ENCODE peak calls at places on chromosomes 11 and 22, in ten cellular contexts. I, U, V, G, T, P, F, H, D and K are unnamed samples.

GRCh38 chr11:35014352-35014751 is 97.9 kb downstream of the PDHX start:
- DNase-seq in P (peak), I (no peak), U (no peak), F (no peak), H (no peak), D (no peak), G (no peak), V (peak), T (no peak), K (no peak)

GRCh38 chr11:9566561-9567063 is 6.9 kb upstream of the WEE1 start:
- DNase-seq in U (no peak), P (no peak), H (no peak), G (no peak), T (no peak), D (no peak), V (peak), F (no peak), I (no peak), K (no peak)

GRCh38 chr11:56176318-56176717 is at the start of gene OR5J2:
- DNase-seq in U (no peak), I (no peak), G (no peak), V (no peak), F (no peak), D (no peak), P (no peak), H (no peak), T (no peak), K (no peak)

GRCh38 chr11:1573077-1573846 is 1.2 kb upstream of the DUSP8 start:
- DNase-seq in U (no peak), T (no peak), P (peak), V (no peak), H (peak), D (no peak), F (no peak), I (no peak), G (peak), K (no peak)

GRCh38 chr22:37971475-37972434 is 12.6 kb downstream of the SOX10 start:
- DNase-seq in G (no peak), D (peak), H (no peak), V (no peak), T (no peak), P (no peak), I (no peak), F (no peak), U (no peak), K (no peak)

GRCh38 chr11:66112640-66113098 is 42.6 kb downstream of the PACS1 start:
- DNase-seq in T (peak), V (peak), H (no peak), U (no peak), P (peak), F (no peak), D (no peak), G (peak), I (no peak), K (no peak)

GRCh38 chr11:60899977-60900376 is 6.4 kb downstream of the PRPF19 start:
- DNase-seq in G (no peak), U (no peak), T (no peak), P (no peak), H (no peak), D (no peak), I (no peak), F (no peak), V (no peak), K (no peak)

GRCh38 chr11:11937957-11938356 is 70.5 kb downstream of the DKK3 start:
- DNase-seq in P (no peak), F (no peak), D (no peak), T (no peak), H (no peak), G (no peak), V (peak), U (no peak), I (no peak), K (no peak)

GRCh38 chr11:66720223-66720898 is 8.7 kb downstream of the SPTBN2 start:
- DNase-seq in U (no peak), D (peak), H (no peak), G (peak), I (peak), F (no peak), P (peak), V (no peak), T (peak), K (no peak)

GRCh38 chr11:19921976-19922688 is 209.5 kb downstream of the NAV2 start:
- DNase-seq in I (no peak), U (no peak), V (peak), D (no peak), H (no peak), F (no peak), G (no peak), P (no peak), T (no peak), K (no peak)

GRCh38 chr22:46090631-46091201 is 59.6 kb upstream of the PPARA start:
- DNase-seq in P (peak), T (no peak), D (no peak), U (peak), I (no peak), H (no peak), V (peak), G (peak), F (no peak), K (no peak)

GRCh38 chr11:6233984-6234313 is 487 bp downstream of the FHIP1B start:
- DNase-seq in H (no peak), U (no peak), D (no peak), V (no peak), I (no peak), G (no peak), F (peak), P (no peak), T (no peak), K (no peak)

GRCh38 chr11:69372589-69373250 is 78.8 kb downstream of the MYEOV start:
- DNase-seq in T (no peak), V (no peak), I (no peak), D (no peak), P (no peak), H (no peak), F (no peak), G (no peak), U (peak), K (no peak)

GRCh38 chr11:15234796-15235195 is 120.1 kb downstream of the INSC start:
- DNase-seq in H (no peak), I (no peak), T (no peak), U (no peak), D (no peak), G (no peak), P (no peak), F (peak), V (no peak), K (no peak)

GRCh38 chr22:43205748-43206514 is 19.0 kb upstream of the TTLL12 start:
- DNase-seq in T (no peak), I (no peak), D (no peak), H (no peak), U (no peak), V (no peak), F (no peak), P (no peak), G (no peak), K (no peak)

GRCh38 chr11:74333193-74333592 is 21.8 kb upstream of the P4HA3 start:
- DNase-seq in I (no peak), P (no peak), U (no peak), D (no peak), H (no peak), G (no peak), F (no peak), V (no peak), T (no peak), K (no peak)

GRCh38 chr11:122995526-122995925 is 13.9 kb upstream of the BSX start:
- DNase-seq in V (no peak), G (no peak), P (no peak), U (no peak), H (no peak), F (no peak), D (no peak), T (no peak), I (no peak), K (no peak)

GRCh38 chr11:69008774-69009440 is 4.1 kb downstream of the MRGPRF start:
- DNase-seq in U (peak), T (no peak), G (peak), F (no peak), H (no peak), I (peak), P (peak), V (peak), D (peak), K (no peak)

GRCh38 chr11:92224394-92225205 is at the start of gene FAT3:
- DNase-seq in D (no peak), G (peak), T (no peak), U (peak), H (peak), F (no peak), I (no peak), V (peak), P (peak), K (peak)

GRCh38 chr22:33274214-33274828 is 216.1 kb upstream of the SYN3 start:
- DNase-seq in G (peak), H (peak), T (peak), D (peak), P (peak), I (no peak), U (no peak), F (no peak), V (peak), K (peak)

GRCh38 chr11:45568031-45568430 is 97.4 kb downstream of the CHST1 start:
- DNase-seq in D (no peak), T (no peak), U (no peak), G (no peak), V (no peak), I (no peak), H (no peak), F (no peak), P (no peak), K (no peak)

GRCh38 chr22:44807915-44808690 is 55.7 kb downstream of the ARHGAP8 start:
- DNase-seq in G (no peak), P (no peak), H (no peak), V (no peak), F (no peak), D (no peak), U (no peak), T (no peak), I (no peak), K (no peak)

GRCh38 chr11:77111277-77111676 is 8.6 kb downstream of the OMP start:
- DNase-seq in D (no peak), H (no peak), T (no peak), V (no peak), U (no peak), F (no peak), P (no peak), I (no peak), G (no peak), K (no peak)

GRCh38 chr11:26276798-26277424 is 55.0 kb upstream of the ANO3 start:
- DNase-seq in G (peak), H (peak), T (peak), D (peak), U (no peak), P (peak), F (peak), I (peak), V (peak), K (peak)

GRCh38 chr22:36454916-36455570 is 26.4 kb downstream of the TXN2 start:
- DNase-seq in P (peak), T (peak), F (peak), H (peak), D (peak), V (peak), U (peak), I (peak), G (peak), K (peak)
- TF ChIP-seq CTCF in P (peak), T (peak), F (no peak), H (peak), D (peak), V (no peak), U (no peak), I (no peak), G (no peak), K (peak)

GRCh38 chr11:102451693-102452460 is 688 bp downstream of the TMEM123 start:
- DNase-seq in G (peak), U (peak), D (no peak), I (no peak), P (peak), V (peak), H (peak), F (peak), T (peak), K (peak)
- TF ChIP-seq CTCF in G (no peak), U (no peak), D (no peak), I (peak), P (peak), V (no peak), H (peak), F (peak), T (peak), K (peak)

GRCh38 chr22:47647181-47647580 is 884.7 kb downstream of the TBC1D22A start:
- DNase-seq in H (no peak), G (no peak), I (no peak), V (no peak), U (no peak), P (no peak), T (no peak), F (no peak), D (no peak), K (no peak)

GRCh38 chr22:47647720-47648119 is 885.3 kb downstream of the TBC1D22A start:
- DNase-seq in V (no peak), P (no peak), G (no peak), F (no peak), H (no peak), I (no peak), U (no peak), T (no peak), D (no peak), K (no peak)

GRCh38 chr22:47651216-47651987 is 889.0 kb downstream of the TBC1D22A start:
- DNase-seq in P (no peak), D (no peak), G (no peak), F (no peak), H (no peak), I (no peak), V (no peak), U (no peak), T (no peak), K (no peak)

DNA sequence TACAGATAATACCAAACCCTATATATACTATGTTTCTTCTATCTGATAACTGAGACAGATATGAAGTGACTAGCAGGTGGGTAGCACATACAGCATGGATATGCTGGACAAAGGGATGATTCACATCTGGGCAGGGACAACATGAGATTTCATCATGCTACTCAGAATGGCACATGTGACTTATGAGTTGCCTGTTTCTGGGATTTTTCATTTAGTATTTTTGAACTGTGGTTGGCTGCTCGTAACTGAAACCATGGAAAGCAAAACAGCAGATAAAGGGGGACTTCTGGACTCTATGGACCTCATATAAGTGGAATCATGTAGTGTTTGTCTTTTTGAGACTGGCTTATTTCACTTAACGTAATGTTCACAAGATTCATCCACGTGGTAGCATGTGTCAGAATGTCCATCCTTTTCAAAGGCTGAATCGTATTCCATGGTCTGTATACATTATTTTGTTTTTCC is 883.0 kb downstream of the TBC1D22A start:
- DNase-seq in H (no peak), D (no peak), U (no peak), T (no peak), P (no peak), F (no peak), G (no peak), V (peak), I (no peak), K (no peak)
- TF ChIP-seq CTCF in H (no peak), D (no peak), U (no peak), T (no peak), P (no peak), F (no peak), G (no peak), V (no peak), I (no peak), K (no peak)

DNA sequence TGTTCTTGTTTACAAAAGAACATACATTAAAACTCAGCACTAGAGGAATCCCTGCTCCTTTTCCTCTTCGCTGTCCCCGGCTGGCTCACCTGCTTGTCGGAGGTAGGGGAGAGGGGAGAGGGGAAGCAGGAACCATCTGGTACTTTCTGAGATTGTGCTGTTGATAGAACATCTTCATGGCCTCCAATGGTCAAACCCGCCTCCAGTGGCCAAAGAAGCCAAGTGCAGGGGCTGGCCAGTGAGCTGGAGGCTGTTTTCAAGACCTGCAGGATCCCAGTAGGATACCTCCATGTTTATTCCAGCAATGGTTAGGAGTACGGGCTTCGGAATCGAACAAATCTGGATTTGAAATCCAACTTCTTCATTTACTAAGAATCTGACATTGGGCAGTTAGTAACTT is 92.6 kb downstream of the PKNOX2 start:
- DNase-seq in T (no peak), D (no peak), F (no peak), G (no peak), P (no peak), I (no peak), V (no peak), H (no peak), U (no peak), K (no peak)
- TF ChIP-seq CTCF in T (peak), D (peak), F (peak), G (no peak), P (no peak), I (no peak), V (peak), H (no peak), U (no peak), K (no peak)

GRCh38 chr11:94925422-94926270 is 47.7 kb downstream of the CWC15 start:
- DNase-seq in P (no peak), V (peak), T (no peak), U (no peak), F (no peak), G (no peak), D (no peak), I (no peak), H (no peak), K (no peak)
- TF ChIP-seq CTCF in P (no peak), V (no peak), T (no peak), U (no peak), F (no peak), G (no peak), D (no peak), I (no peak), H (no peak), K (no peak)

GRCh38 chr11:118791961-118792578 is 1.1 kb upstream of the DDX6 start:
- DNase-seq in I (no peak), H (peak), F (peak), G (peak), U (peak), P (no peak), T (peak), D (no peak), V (peak), K (peak)

GRCh38 chr11:118789501-118790356 is 1.2 kb downstream of the DDX6 start:
- DNase-seq in H (peak), P (no peak), T (peak), G (no peak), F (peak), U (peak), D (no peak), V (peak), I (no peak), K (peak)

GRCh38 chr11:118791015-118791960 is at the start of gene DDX6:
- DNase-seq in D (peak), U (peak), I (no peak), T (peak), P (peak), F (peak), G (peak), V (peak), H (peak), K (peak)

GRCh38 chr11:118790357-118791014 is 478 bp downstream of the DDX6 start:
- DNase-seq in T (peak), F (peak), I (no peak), D (no peak), P (peak), H (peak), U (peak), V (peak), G (peak), K (peak)

GRCh38 chr11:118792642-118793124 is 1.7 kb upstream of the DDX6 start:
- DNase-seq in G (peak), H (peak), V (peak), P (peak), D (peak), I (peak), F (peak), U (peak), T (peak), K (peak)
- TF ChIP-seq CTCF in G (peak), H (no peak), V (no peak), P (no peak), D (no peak), I (no peak), F (no peak), U (no peak), T (no peak), K (no peak)

GRCh38 chr22:25208743-25209505 is 9.3 kb downstream of the CRYBB3 start:
- DNase-seq in U (no peak), G (no peak), H (no peak), T (no peak), D (no peak), F (no peak), P (no peak), I (no peak), V (no peak), K (no peak)

GRCh38 chr22:25205847-25206246 is 6.2 kb downstream of the CRYBB3 start:
- DNase-seq in F (no peak), P (no peak), H (no peak), V (no peak), T (no peak), D (no peak), G (no peak), U (no peak), I (no peak), K (no peak)

GRCh38 chr22:25206998-25207397 is 7.3 kb downstream of the CRYBB3 start:
- DNase-seq in I (no peak), P (no peak), U (no peak), G (no peak), T (no peak), F (no peak), D (no peak), V (no peak), H (no peak), K (no peak)

GRCh38 chr22:25208328-25208727 is 8.7 kb downstream of the CRYBB3 start:
- DNase-seq in D (no peak), I (no peak), T (no peak), U (no peak), G (no peak), P (no peak), F (no peak), H (no peak), V (no peak), K (no peak)

GRCh38 chr22:25207553-25208157 is 8.0 kb downstream of the CRYBB3 start:
- DNase-seq in G (no peak), I (no peak), P (no peak), H (no peak), F (no peak), D (no peak), U (no peak), V (no peak), T (no peak), K (no peak)
- TF ChIP-seq CTCF in G (no peak), I (no peak), P (no peak), H (no peak), F (no peak), D (no peak), U (no peak), V (no peak), T (no peak), K (no peak)

DNA sequence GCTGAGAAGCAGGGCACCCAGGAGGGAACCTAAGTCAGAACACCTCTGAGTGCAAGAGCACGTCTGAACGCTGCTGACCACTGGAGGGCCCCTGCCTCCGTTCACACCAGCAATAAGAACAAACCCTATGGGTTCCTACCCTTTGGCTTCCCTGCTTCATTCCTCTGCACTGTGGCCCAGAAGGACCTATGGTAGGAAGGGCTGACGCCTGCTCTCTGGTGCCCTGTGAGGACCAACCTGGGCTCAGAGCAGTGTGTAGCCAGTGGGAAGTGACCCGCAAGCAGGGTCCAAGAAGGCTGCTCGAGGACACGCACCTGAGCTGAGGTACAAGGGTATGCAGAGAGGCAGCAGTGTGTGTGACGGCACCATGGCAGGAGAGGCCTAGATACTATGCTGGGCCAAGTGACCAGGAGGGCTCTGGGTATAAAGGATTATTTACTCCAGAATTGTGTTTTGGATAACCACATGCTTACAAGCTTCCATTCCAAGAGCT is 68.8 kb upstream of the CLTCL1 start:
- DNase-seq in U (no peak), I (no peak), H (no peak), V (no peak), G (no peak), F (no peak), D (no peak), P (no peak), T (no peak), K (no peak)
- TF ChIP-seq CTCF in U (no peak), I (no peak), H (no peak), V (no peak), G (no peak), F (no peak), D (peak), P (no peak), T (no peak), K (no peak)

GRCh38 chr22:49213731-49214352 is 613.8 kb downstream of the BRD1 start:
- DNase-seq in U (no peak), D (no peak), G (no peak), T (no peak), I (no peak), H (no peak), V (no peak), F (no peak), P (no peak), K (no peak)

GRCh38 chr22:49214976-49215375 is 612.7 kb downstream of the BRD1 start:
- DNase-seq in P (no peak), D (no peak), G (peak), I (no peak), U (peak), H (no peak), F (no peak), T (no peak), V (no peak), K (no peak)

GRCh38 chr22:49216579-49216978 is 611.1 kb downstream of the BRD1 start:
- DNase-seq in T (no peak), G (no peak), H (no peak), P (no peak), I (no peak), F (no peak), V (no peak), D (no peak), U (peak), K (no peak)

GRCh38 chr22:49218142-49218541 is 609.5 kb downstream of the BRD1 start:
- DNase-seq in U (no peak), F (no peak), D (no peak), T (no peak), I (no peak), V (no peak), P (no peak), H (no peak), G (no peak), K (no peak)

GRCh38 chr22:49215840-49216239 is 611.8 kb downstream of the BRD1 start:
- DNase-seq in U (peak), G (no peak), P (no peak), V (no peak), F (no peak), H (no peak), D (no peak), I (no peak), T (no peak), K (no peak)
- TF ChIP-seq CTCF in U (no peak), G (no peak), P (no peak), V (no peak), F (no peak), H (no peak), D (no peak), I (no peak), T (no peak), K (no peak)